ENCODE peak calls at places on chromosomes 5 and 9, in four cellular contexts. G is Peyer's patch, Z is osteoblast, V is NB4. Q is an unnamed sample.

GRCh38 chr5:175718401-175719108 is 60.7 kb downstream of the HRH2 start:
- DNase-seq in Z (no peak), G (peak), V (peak), Q (peak)

GRCh38 chr9:107172979-107173347 is 110.1 kb upstream of the RAD23B start:
- DNase-seq in Z (no peak), G (no peak), V (no peak), Q (peak)

GRCh38 chr5:58622884-58623871 is 40.3 kb downstream of the RAB3C start:
- DNase-seq in G (no peak), V (no peak), Z (no peak), Q (no peak)

GRCh38 chr5:139808481-139809330 is 13.1 kb downstream of the PSD2 start:
- DNase-seq in G (peak), V (peak), Z (peak), Q (peak)

GRCh38 chr9:76835571-76836283 is 70.2 kb downstream of the PRUNE2 start:
- DNase-seq in Z (peak), V (no peak), G (no peak), Q (no peak)

GRCh38 chr5:133839090-133839489 is 129.3 kb downstream of the C5orf15 start:
- DNase-seq in V (no peak), Z (no peak), G (no peak), Q (no peak)

GRCh38 chr9:1217076-1217475 is 166.9 kb downstream of the DMRT2 start:
- DNase-seq in G (no peak), V (no peak), Z (no peak), Q (no peak)

GRCh38 chr5:119578937-119579336 is 50.4 kb upstream of the FAM170A start:
- DNase-seq in G (no peak), Z (no peak), V (peak), Q (peak)

DNA sequence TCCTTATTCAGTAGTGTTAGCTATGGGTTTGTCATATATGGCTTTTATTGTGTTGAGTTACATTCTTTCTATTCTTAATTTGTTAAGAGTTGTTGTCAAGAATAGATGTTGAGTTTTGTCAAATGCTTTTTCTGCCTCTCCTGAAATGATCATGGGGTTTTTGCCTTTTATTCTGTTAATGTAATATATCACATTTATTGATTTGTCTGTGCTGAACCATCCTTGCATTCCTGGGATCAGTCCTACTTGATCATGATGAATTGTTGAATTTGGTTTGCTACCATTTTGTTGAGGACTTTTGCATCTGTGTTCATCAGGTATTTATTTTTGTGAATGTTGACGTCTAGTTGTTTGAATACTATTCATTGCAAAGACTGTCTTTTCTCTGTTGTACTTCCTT is 23.9 kb downstream of the RIC1 start:
- DNase-seq in G (no peak), V (peak), Z (no peak), Q (peak)
- H3K4me3 ChIP-seq in G (no peak), V (no peak), Z (no peak), Q (no peak)

GRCh38 chr9:130860458-130861316 is 25.6 kb downstream of the ABL1 start:
- DNase-seq in V (peak), G (peak), Z (peak), Q (no peak)
- TF ChIP-seq CTCF in V (no peak), G (no peak), Z (peak), Q (no peak)

DNA sequence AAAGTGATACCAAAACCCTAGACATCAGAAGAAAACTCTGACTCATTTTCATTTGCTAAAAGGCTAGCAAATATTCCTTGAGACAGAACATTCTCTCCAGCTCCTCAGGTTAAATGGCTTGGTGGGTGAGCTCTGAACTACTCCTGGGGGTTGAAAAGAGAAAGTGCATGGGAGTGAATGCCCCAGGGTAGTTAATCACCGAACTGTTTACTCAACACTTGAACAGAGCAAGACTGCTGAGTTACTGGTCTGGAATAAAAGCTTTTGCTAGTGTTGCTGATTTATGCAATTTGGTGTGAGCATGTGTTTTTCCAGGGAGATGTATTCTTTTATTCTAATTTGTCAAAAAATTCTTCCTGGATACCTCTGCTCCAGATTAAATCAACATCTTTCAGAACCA is 88.3 kb upstream of the PRDM9 start:
- DNase-seq in V (no peak), G (no peak), Z (peak), Q (no peak)
- H3K4me3 ChIP-seq in V (no peak), G (no peak), Z (no peak), Q (no peak)

DNA sequence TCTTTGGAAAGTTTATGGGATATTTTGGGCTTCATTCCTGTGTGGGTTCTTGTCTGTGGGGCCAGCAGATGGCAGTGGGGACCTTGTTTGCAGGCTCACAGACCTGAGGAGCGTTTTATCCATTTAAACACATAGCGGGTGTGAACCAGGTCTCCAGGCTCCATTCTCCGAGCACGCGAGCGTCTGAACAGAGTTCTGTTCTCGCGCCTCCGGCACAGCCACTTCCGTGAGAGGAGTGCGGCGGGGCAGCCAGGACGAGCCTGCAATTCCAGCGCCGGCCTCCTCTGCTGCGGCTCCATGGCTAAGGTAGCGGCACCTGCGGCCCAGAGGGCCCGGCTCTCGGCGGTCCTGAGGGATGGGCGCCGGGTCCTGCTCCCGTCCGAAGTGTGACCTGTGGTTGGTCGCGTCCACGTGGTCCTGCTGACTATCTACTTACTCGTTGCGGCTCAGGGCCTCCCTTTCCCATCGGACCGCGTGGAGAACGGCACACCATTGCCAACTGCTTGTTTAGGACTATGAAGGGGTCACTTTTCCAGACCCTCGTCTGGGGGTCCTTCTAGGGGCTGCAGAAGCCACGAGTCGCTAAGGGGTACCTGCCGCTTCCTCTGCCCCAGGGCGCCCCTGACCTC is 7.3 kb downstream of the NRARP start:
- DNase-seq in G (no peak), Z (peak), V (peak), Q (peak)
- TF ChIP-seq CTCF in G (no peak), Z (peak), V (peak), Q (no peak)

GRCh38 chr5:157670662-157671591 is at the start of gene C5orf52:
- DNase-seq in V (peak), G (peak), Z (peak), Q (peak)

GRCh38 chr5:157669701-157670097 is 1.6 kb upstream of the C5orf52 start:
- DNase-seq in G (no peak), Z (no peak), V (no peak), Q (no peak)

GRCh38 chr5:157672976-157673375 is 1.6 kb downstream of the C5orf52 start:
- DNase-seq in V (no peak), Z (no peak), G (no peak), Q (no peak)

GRCh38 chr5:157668356-157668755 is 3.0 kb upstream of the C5orf52 start:
- DNase-seq in V (no peak), G (no peak), Z (no peak), Q (no peak)

GRCh38 chr5:157671592-157672330 is 428 bp downstream of the C5orf52 start:
- DNase-seq in V (no peak), Z (no peak), G (no peak), Q (no peak)
- H3K4me3 ChIP-seq in V (no peak), Z (peak), G (peak), Q (peak)

Q was measured in GM12865.